ENCODE peak calls at places on chromosomes 7 and 10, in four cellular contexts. C is HCT116, I is K562, G is HepG2. V is an unnamed sample.

GRCh38 chr7:28005075-28005847 is 175.3 kb downstream of the JAZF1 start:
- DNase-seq in C (no peak), I (no peak), G (no peak), V (no peak)

GRCh38 chr10:33193867-33194521 is 140.5 kb downstream of the NRP1 start:
- DNase-seq in C (no peak), I (no peak), G (peak), V (no peak)

GRCh38 chr7:22156205-22156604 is 200.7 kb downstream of the RAPGEF5 start:
- DNase-seq in C (peak), I (peak), G (no peak), V (no peak)

GRCh38 chr7:20514364-20514763 is 101.1 kb upstream of the ABCB5 start:
- DNase-seq in C (no peak), I (peak), G (no peak), V (peak)

GRCh38 chr7:6035165-6035564 is 4.0 kb downstream of the ANKRD61 start:
- DNase-seq in C (no peak), I (no peak), G (no peak), V (no peak)

GRCh38 chr10:11403116-11403515 is 208.3 kb downstream of the USP6NL start:
- DNase-seq in C (no peak), I (no peak), G (no peak), V (no peak)

GRCh38 chr7:5231811-5232484 is 41.9 kb downstream of the WIPI2 start:
- DNase-seq in C (no peak), I (no peak), G (no peak), V (no peak)

GRCh38 chr10:115030483-115031200 is 62.5 kb upstream of the ATRNL1 start:
- DNase-seq in C (no peak), I (peak), G (no peak), V (peak)

GRCh38 chr10:33352154-33352553 is 17.7 kb upstream of the NRP1 start:
- DNase-seq in C (no peak), I (no peak), G (no peak), V (no peak)

GRCh38 chr7:80659120-80660055 is 20.9 kb downstream of the CD36 start:
- DNase-seq in C (peak), I (peak), G (peak), V (peak)

GRCh38 chr10:128242641-128243040 is 116.4 kb upstream of the MKI67 start:
- DNase-seq in C (peak), I (peak), G (no peak), V (peak)

GRCh38 chr7:129615018-129615417 is 3.5 kb downstream of the NRF1 start:
- DNase-seq in C (no peak), I (no peak), G (peak), V (no peak)

GRCh38 chr7:149245244-149245643 is 5.8 kb downstream of the ZNF212 start:
- DNase-seq in C (no peak), I (no peak), G (no peak), V (no peak)

DNA sequence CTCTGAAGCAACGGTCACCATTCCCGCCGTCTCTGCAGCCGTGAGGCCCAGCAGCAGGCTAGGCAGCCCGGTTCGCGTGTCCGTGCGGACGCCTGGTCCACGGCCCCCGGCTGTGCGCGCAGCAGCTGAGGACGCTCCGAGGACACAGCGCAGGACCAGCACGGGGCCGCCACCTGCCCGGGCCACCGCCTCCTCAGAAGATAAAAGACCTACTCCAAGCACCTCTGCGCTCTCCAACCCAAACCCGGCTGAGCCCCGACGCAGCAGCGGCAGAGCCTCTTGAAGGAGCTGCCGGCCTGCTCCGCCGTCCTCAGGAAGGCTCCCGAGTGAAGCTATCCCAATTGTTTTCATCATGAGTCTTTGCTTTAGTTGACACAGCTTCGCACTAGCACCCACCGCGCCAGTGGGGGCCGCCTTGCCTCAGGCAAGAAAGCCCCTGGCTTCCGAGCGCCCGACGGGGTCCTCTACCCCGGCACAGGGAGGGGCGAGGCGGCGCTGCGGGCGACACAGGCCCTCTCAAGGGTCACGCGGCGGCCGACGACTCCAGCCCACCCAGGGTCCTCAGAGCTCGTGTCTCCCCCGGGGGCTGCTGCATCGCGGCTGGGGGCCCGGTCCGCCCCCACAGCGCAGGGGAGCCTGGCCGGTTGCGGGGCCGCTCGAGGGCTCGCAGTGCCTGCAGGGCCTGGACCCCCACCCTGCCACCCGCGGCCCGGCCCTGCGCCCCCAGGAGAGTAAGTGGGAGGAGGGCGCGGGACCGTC is 16.9 kb upstream of the GPR146 start:
- DNase-seq in C (no peak), I (peak), G (no peak), V (peak)
- TF ChIP-seq ELF1 in C (no peak), I (no peak), G (no peak), V (no peak)

DNA sequence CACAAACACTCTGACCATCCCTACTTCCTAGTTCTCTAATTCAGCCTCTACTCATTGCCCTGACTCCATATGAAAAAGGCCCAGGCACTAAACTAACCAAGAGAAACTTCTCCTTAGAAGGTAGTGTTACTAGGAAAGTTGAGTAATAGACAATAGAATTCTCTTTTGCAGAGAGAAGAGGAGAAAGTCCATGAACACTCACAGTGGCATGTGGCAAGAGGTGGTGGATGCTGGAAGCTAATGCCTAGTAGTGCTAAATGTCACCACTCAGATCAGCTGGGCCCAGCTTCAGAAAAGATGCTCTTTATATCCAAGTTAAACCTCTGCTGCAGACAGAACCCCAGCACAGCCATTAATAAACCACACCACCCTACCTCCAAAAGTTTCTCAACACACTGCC is 58.2 kb downstream of the SORBS1 start:
- DNase-seq in C (no peak), I (no peak), G (peak), V (no peak)
- TF ChIP-seq ELF1 in C (no peak), I (no peak), G (no peak), V (no peak)

GRCh38 chr10:117439243-117439912 is 64.1 kb upstream of the PDZD8 start:
- DNase-seq in C (no peak), I (no peak), G (no peak), V (no peak)
- TF ChIP-seq ELF1 in C (no peak), I (no peak), G (no peak), V (no peak)

GRCh38 chr7:37448057-37448636 is 517 bp downstream of the ELMO1 start:
- DNase-seq in C (no peak), I (no peak), G (no peak), V (peak)
- TF ChIP-seq ELF1 in C (no peak), I (no peak), G (no peak), V (no peak)

DNA sequence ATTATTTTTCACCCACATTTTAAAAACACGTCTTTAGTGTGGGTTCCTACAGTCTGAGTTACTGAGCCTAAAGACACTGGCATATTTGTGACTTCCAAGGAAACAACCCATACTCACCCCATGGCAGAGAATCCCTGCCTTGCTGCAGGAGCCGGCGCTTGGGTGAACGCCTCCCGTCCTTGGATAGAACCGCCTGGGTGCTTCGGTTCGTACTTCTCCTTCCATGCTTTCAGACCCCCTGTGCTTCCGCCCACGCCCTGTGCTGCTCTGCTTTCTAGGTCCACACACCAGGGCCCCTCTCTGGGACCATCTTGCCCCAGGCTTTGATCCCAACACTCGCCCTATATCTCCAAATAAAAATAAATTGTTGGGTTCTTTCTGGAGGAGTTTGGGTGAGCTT is 125.8 kb downstream of the PTPRN2 start:
- DNase-seq in C (no peak), I (no peak), G (no peak), V (no peak)
- TF ChIP-seq ELF1 in C (no peak), I (no peak), G (no peak), V (no peak)

DNA sequence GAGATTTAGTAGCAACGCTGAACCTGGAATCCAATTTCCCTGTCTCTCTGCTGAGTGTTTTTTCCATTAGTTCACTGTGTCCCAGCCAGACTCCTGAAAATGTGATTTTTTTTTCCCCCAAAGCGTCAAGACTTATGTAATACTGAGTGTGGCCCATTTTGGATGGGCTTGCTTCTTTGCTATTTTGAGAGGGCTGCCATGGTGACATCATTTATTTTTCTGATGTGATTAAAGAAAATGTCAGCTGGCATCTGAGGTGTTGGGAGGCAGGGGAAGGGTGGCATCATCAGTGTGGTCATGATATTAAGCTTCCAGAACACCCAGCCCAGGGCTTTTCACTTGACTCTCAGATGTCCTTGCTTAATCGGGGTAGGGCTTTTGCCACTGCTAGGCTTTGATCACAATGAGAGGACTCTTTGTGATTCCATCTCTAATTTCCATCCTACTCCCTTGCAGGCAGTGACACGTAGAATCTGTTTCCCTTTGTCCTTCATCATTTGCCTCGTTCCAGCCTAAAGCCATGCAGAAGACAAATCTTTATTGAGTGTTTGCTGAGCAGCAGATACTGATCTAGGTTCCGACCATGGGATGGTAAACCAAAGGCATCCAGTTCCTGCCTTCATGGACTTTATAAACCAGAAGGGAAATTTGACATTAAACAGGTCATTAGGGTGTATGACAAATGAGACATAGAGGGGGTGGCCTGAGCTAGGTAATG is 7.4 kb downstream of the ZNF365 start:
- DNase-seq in C (no peak), I (no peak), G (no peak), V (no peak)
- TF ChIP-seq ELF1 in C (no peak), I (no peak), G (no peak), V (no peak)

DNA sequence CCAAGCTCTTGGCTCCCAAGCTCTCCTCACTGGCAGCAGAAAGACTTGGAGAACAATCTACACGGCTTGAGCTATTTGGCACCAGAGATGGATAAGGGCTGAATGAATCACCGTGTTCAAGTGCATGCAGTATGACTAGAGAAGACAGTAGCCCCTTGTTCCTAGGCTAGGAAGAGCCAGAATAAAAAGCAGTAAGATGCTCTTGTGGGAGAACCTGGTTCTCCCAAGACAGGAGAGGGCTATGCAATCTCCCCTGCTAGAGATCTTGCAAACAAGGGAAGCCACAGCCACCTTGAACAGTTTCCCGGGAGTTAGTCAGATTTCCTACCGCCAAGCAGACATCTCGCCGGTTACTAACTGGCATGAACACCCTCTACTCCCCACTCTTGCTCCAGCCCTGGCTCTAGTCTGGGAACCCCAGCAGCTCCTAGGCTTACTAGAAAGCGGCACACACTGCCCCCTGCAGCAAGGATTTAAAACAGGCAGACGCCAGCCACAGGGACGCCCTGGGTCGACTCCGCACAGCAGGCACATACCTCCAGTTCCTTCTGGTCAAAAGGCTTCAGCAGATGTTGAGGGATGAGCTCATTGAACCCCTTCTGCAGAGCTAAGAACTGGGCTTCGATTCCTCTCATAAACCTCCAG is 107.3 kb downstream of the SMURF1 start:
- DNase-seq in C (no peak), I (peak), G (peak), V (peak)
- TF ChIP-seq ELF1 in C (no peak), I (no peak), G (no peak), V (no peak)